ENCODE peak calls at places on chromosomes 5 and 9, in four cellular contexts. J is PC-3, U is HFFc6, H is left ventricle myocardium inferior. Y is an unnamed sample.

GRCh38 chr5:1519631-1520141 is 4.1 kb downstream of the LPCAT1 start:
- DNase-seq in J (no peak), U (no peak), H (no peak), Y (no peak)

GRCh38 chr9:30609713-30610112 is 1774.7 kb upstream of the ACO1 start:
- DNase-seq in J (no peak), U (no peak), H (no peak), Y (no peak)

GRCh38 chr9:128503870-128504269 is 649 bp upstream of the GLE1 start:
- DNase-seq in J (no peak), U (no peak), H (no peak), Y (no peak)

GRCh38 chr5:112183103-112183634 is 235.9 kb downstream of the EPB41L4A start:
- DNase-seq in J (peak), U (peak), H (no peak), Y (no peak)

GRCh38 chr9:128082173-128082572 is 14.1 kb downstream of the SLC25A25 start:
- DNase-seq in J (peak), U (no peak), H (no peak), Y (no peak)

GRCh38 chr5:69528015-69528414 is 32.0 kb upstream of the GTF2H2C start:
- DNase-seq in J (peak), U (no peak), H (no peak), Y (no peak)

GRCh38 chr9:92970467-92970923 is 23.2 kb downstream of the FGD3 start:
- DNase-seq in J (peak), U (peak), H (no peak), Y (no peak)

GRCh38 chr5:173547579-173547978 is 68.9 kb downstream of the BOD1 start:
- DNase-seq in J (peak), U (no peak), H (no peak), Y (no peak)

GRCh38 chr5:155943516-155944407 is 383.2 kb upstream of the SGCD start:
- DNase-seq in J (peak), U (no peak), H (peak), Y (peak)

GRCh38 chr9:107856633-107857032 is 367.1 kb upstream of the KLF4 start:
- DNase-seq in J (no peak), U (no peak), H (no peak), Y (no peak)

GRCh38 chr5:56412601-56413379 is 179.7 kb upstream of the ANKRD55 start:
- DNase-seq in J (no peak), U (no peak), H (peak), Y (no peak)

GRCh38 chr5:23033864-23034263 is 180.7 kb upstream of the CDH12 start:
- DNase-seq in J (no peak), U (no peak), H (no peak), Y (no peak)

GRCh38 chr9:96478829-96479371 is 28.9 kb downstream of the HABP4 start:
- DNase-seq in J (no peak), U (peak), H (no peak), Y (no peak)

GRCh38 chr5:124599048-124599973 is 147.1 kb downstream of the ZNF608 start:
- DNase-seq in J (peak), U (peak), H (no peak), Y (no peak)

GRCh38 chr9:38284039-38284767 is 108.3 kb upstream of the ALDH1B1 start:
- DNase-seq in J (no peak), U (no peak), H (no peak), Y (no peak)

GRCh38 chr5:109146611-109147010 is 263.2 kb downstream of the PJA2 start:
- DNase-seq in J (no peak), U (no peak), H (no peak), Y (no peak)

GRCh38 chr9:89179920-89180667 is 1.5 kb upstream of the SHC3 start:
- DNase-seq in J (peak), U (peak), H (peak), Y (peak)

GRCh38 chr5:59424515-59424914 is 469.0 kb downstream of the PDE4D start:
- DNase-seq in J (no peak), U (no peak), H (no peak), Y (no peak)

GRCh38 chr9:86965627-86966395 is 18.5 kb upstream of the GAS1 start:
- DNase-seq in J (no peak), U (no peak), H (no peak), Y (no peak)

GRCh38 chr9:35687306-35687705 is 2.4 kb downstream of the TPM2 start:
- DNase-seq in J (no peak), U (no peak), H (no peak), Y (no peak)

GRCh38 chr9:91048739-91049138 is 247.1 kb downstream of the SYK start:
- DNase-seq in J (no peak), U (no peak), H (no peak), Y (no peak)

DNA sequence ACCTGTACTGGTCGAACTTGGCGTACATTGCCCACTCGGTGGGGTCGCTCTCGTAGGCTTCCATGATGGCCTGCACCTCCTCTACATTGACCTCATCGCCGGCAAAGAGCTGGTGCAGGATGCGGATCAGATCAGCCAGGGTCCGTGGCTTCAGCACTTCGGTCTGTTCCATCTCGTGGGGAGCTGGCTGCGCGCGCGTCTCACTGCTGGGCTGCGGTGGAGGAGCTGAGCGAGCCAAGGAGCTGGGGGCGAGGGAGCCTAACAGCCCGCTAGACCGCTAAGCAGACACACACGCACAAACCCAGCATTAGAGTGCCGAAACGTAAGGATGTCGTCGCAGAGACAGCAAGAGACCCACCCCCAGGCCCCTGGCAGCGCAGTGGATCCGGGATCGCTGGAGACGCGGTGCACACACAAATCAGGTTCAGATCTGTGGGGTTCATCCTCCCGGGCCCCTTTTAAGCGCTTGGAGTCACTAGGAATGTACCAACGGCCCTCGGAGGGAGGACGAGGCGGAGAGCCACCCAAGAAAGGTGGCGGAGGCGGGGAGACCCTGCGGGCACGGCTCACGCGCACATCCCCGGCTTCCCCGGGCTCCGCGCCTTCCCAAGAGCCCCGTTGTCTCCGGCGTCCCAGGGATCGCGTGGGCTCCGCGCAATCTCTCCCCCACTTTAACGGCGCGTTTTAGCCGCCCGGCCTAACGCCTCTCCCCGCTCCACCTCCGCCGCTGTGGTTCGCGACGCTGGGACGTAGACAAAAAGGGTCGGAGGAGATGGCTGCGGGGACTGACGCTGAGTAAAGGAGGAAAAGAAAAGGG is at the start of gene CDO1:
- DNase-seq in J (no peak), U (no peak), H (peak), Y (peak)
- TF ChIP-seq CTCF in J (no peak), U (no peak), H (no peak), Y (no peak)

DNA sequence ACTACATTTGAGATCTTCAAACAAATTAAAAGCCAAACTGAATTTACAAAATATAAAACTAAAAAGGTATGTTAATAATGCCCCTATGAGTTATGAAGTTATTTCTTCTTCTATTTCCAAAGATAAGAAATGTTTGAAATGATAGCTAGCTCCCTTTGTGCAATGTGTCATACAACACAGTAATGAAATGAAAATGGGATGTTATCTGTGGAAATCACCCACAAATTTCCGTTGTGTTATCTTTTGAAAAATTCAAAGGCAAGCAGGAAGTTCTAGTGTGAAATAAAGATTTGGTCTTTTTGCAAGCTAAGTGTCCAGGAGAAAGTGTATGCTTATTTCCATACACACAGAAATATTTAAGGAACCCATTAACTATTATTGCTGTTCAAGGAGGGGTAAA is 375.3 kb upstream of the PRR16 start:
- DNase-seq in J (no peak), U (no peak), H (no peak), Y (no peak)
- TF ChIP-seq CTCF in J (no peak), U (no peak), H (no peak), Y (no peak)

DNA sequence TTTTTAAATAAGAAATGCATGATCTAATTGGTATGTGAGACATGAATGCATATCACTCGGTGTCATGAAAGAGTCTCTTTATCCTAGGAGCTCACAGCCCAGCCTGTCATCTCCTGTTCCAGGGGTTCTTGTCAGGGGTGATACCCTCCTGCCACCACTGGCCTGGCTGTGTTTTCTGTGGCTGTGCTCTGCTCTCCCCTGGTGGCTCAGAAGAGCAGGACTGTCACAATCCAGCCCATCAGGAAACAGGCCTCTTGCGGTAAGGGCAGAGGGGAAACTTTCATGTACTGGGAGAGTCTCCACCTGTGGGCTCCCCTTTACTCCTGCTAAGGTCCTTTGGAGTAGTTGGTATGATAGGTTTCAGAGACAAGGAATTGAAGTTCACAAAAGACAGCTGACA is 240.2 kb upstream of the GLRA1 start:
- DNase-seq in J (no peak), U (no peak), H (no peak), Y (no peak)
- TF ChIP-seq CTCF in J (peak), U (no peak), H (no peak), Y (no peak)

DNA sequence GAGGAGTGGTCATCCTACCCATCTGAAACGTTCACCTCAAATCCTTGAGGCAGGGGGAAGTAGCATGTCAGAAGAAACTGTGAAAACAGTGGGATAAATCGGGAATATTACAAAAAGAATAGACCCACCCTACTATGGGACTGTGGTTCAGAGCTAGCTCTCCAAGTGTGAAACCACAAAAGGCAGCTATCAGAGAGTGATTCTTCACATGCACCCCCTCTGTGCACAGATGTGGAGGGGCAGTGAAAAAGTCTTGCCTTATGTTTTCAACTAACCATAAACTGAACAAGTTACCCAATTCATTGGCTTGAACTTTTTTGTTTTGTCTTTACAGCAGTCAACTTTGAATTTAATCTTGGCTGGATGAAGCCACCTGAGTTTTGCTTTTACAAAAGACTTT is 98.8 kb upstream of the NR4A3 start:
- DNase-seq in J (no peak), U (no peak), H (no peak), Y (no peak)
- TF ChIP-seq CTCF in J (no peak), U (no peak), H (no peak), Y (no peak)

GRCh38 chr9:118596374-118597015 is 772.7 kb downstream of the BRINP1 start:
- DNase-seq in J (no peak), U (no peak), H (no peak), Y (no peak)

GRCh38 chr9:118594428-118594827 is 774.8 kb downstream of the BRINP1 start:
- DNase-seq in J (no peak), U (no peak), H (no peak), Y (no peak)

DNA sequence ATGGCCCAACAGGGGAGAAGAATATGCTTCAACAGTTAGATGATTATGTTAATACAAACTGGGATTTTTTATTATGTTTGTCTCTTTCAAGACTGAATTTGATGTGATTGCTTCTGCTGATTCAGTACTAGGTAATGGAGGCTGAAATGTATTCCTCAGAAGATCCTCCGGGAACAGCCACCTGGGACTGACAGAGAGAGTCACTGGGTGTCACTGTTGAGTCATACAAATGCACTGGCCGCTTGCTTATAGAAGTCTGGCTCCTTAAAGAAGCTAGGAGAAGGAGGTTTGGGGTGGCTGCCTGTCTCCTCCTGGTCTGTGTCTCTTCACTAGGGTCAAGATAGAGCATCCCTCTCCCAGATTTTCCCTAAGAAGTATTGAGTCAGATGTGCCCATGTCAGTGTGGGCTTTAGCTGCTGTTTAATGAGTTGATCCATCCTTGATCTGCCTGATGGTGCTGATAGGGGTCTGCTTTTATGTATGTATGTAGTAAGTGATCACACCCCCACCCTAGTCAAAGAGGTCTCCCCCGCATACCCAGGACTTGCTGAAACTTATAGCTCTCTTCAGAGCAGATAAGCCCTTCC is 773.4 kb downstream of the BRINP1 start:
- DNase-seq in J (peak), U (peak), H (no peak), Y (peak)
- TF ChIP-seq CTCF in J (no peak), U (peak), H (peak), Y (peak)